ENCODE peak calls at places on chromosome 12, in six cellular contexts. M is A673, P is Daoy, I is HTR-8/SVneo, A is Panc1, V is kidney epithelial cell. Q is an unnamed sample.

GRCh38 chr12:510071-510825 is 50.5 kb downstream of the B4GALNT3 start:
- DNase-seq in M (peak), P (peak), I (no peak), A (no peak), V (peak), Q (no peak)

GRCh38 chr12:46938071-46938678 is 112.4 kb upstream of the SLC38A4 start:
- DNase-seq in M (no peak), P (no peak), I (no peak), A (no peak), V (no peak), Q (no peak)

GRCh38 chr12:125185740-125186470 is 120.7 kb downstream of the AACS start:
- DNase-seq in M (peak), P (peak), I (peak), A (no peak), V (no peak), Q (peak)

GRCh38 chr12:54891717-54892478 is 37.6 kb downstream of the MUCL1 start:
- DNase-seq in M (no peak), P (peak), I (no peak), A (peak), V (no peak), Q (no peak)

GRCh38 chr12:67649165-67650126 is 901 bp downstream of the DYRK2 start:
- DNase-seq in M (peak), P (peak), I (no peak), A (no peak), V (no peak), Q (peak)

GRCh38 chr12:90199008-90199407 is 490.4 kb upstream of the ATP2B1 start:
- DNase-seq in M (peak), P (no peak), I (no peak), A (no peak), V (no peak), Q (no peak)

GRCh38 chr12:6215932-6216494 is 15.8 kb downstream of the CD9 start:
- DNase-seq in M (peak), P (peak), I (peak), A (peak), V (peak), Q (peak)

GRCh38 chr12:25884024-25884919 is 74.2 kb upstream of the RASSF8 start:
- DNase-seq in M (no peak), P (no peak), I (no peak), A (no peak), V (no peak), Q (no peak)

GRCh38 chr12:113391650-113392340 is 11.9 kb downstream of the SDS start:
- DNase-seq in M (no peak), P (no peak), I (no peak), A (no peak), V (no peak), Q (no peak)

GRCh38 chr12:42086021-42086420 is 58.7 kb downstream of the GXYLT1 start:
- DNase-seq in M (peak), P (no peak), I (no peak), A (no peak), V (no peak), Q (no peak)

GRCh38 chr12:25557830-25558436 is 4.8 kb upstream of the LMNTD1 start:
- DNase-seq in M (peak), P (peak), I (peak), A (no peak), V (no peak), Q (peak)

GRCh38 chr12:123934829-123935228 is 37.8 kb downstream of the CCDC92 start:
- DNase-seq in M (no peak), P (peak), I (no peak), A (no peak), V (no peak), Q (no peak)

GRCh38 chr12:25959069-25959961 is 833 bp downstream of the RASSF8 start:
- DNase-seq in M (peak), P (peak), I (peak), A (no peak), V (no peak), Q (peak)

GRCh38 chr12:32367381-32367780 is 32.0 kb upstream of the FGD4 start:
- DNase-seq in M (no peak), P (no peak), I (no peak), A (no peak), V (no peak), Q (no peak)

GRCh38 chr12:70556179-70556869 is 80.9 kb downstream of the PTPRB start:
- DNase-seq in M (no peak), P (no peak), I (no peak), A (no peak), V (no peak), Q (no peak)

Q was measured in ACHN.